ENCODE peak calls at places on chromosomes 11 and 22, in six cellular contexts. One of them, this sample, is unnamed. For H3K4me1, the result is how much of the 10 kb centered on the place peaks cover.

GRCh38 chr11:102832612-102833011 is 10.8 kb downstream of the MMP3 start:
- DNase-seq in GM23248: no peak
- DNase-seq in MM.1S: no peak
- DNase-seq in HCT116: no peak
- DNase-seq in PC-3: no peak
- DNase-seq in SK-N-SH: no peak
- DNase-seq in this sample: no peak

GRCh38 chr22:24445481-24446290 is 18.3 kb downstream of the ADORA2A start:
- DNase-seq in GM23248: no peak
- DNase-seq in MM.1S: no peak
- DNase-seq in HCT116: no peak
- DNase-seq in PC-3: no peak
- DNase-seq in SK-N-SH: peak
- DNase-seq in this sample: peak

GRCh38 chr22:25582946-25583345 is 18.5 kb downstream of the GRK3 start:
- DNase-seq in GM23248: peak
- DNase-seq in MM.1S: no peak
- DNase-seq in HCT116: no peak
- DNase-seq in PC-3: no peak
- DNase-seq in SK-N-SH: no peak
- DNase-seq in this sample: no peak

GRCh38 chr11:6156628-6157367 is 13.3 kb downstream of the OR52B2 start:
- DNase-seq in GM23248: peak
- DNase-seq in MM.1S: no peak
- DNase-seq in HCT116: no peak
- DNase-seq in PC-3: no peak
- DNase-seq in SK-N-SH: no peak
- DNase-seq in this sample: no peak

GRCh38 chr11:65311197-65311631 is 3.5 kb upstream of the CDC42EP2 start:
- DNase-seq in GM23248: no peak
- DNase-seq in MM.1S: no peak
- DNase-seq in HCT116: no peak
- DNase-seq in PC-3: peak
- DNase-seq in SK-N-SH: no peak
- DNase-seq in this sample: peak

GRCh38 chr11:127017482-127017881 is 16.9 kb upstream of the KIRREL3 start:
- DNase-seq in GM23248: peak
- DNase-seq in MM.1S: no peak
- DNase-seq in HCT116: no peak
- DNase-seq in PC-3: peak
- DNase-seq in SK-N-SH: no peak
- DNase-seq in this sample: peak

GRCh38 chr11:11461473-11461872 is 108.4 kb upstream of the CSNK2A3 start:
- DNase-seq in GM23248: no peak
- DNase-seq in MM.1S: no peak
- DNase-seq in HCT116: no peak
- DNase-seq in PC-3: no peak
- DNase-seq in SK-N-SH: no peak
- DNase-seq in this sample: no peak

GRCh38 chr11:78050964-78051831 is 12.5 kb upstream of the THRSP start:
- DNase-seq in GM23248: peak
- DNase-seq in MM.1S: no peak
- DNase-seq in HCT116: no peak
- DNase-seq in PC-3: peak
- DNase-seq in SK-N-SH: no peak
- DNase-seq in this sample: no peak

GRCh38 chr11:77151804-77152513 is 23.9 kb downstream of the MYO7A start:
- DNase-seq in GM23248: no peak
- DNase-seq in MM.1S: no peak
- DNase-seq in HCT116: no peak
- DNase-seq in PC-3: no peak
- DNase-seq in SK-N-SH: no peak
- DNase-seq in this sample: no peak

GRCh38 chr11:113043704-113044103 is 82.5 kb downstream of the NCAM1 start:
- DNase-seq in GM23248: no peak
- DNase-seq in MM.1S: no peak
- DNase-seq in HCT116: no peak
- DNase-seq in PC-3: no peak
- DNase-seq in SK-N-SH: no peak
- DNase-seq in this sample: no peak

GRCh38 chr11:133163463-133164419 is 368.6 kb downstream of the OPCML start:
- DNase-seq in GM23248: peak
- DNase-seq in MM.1S: peak
- DNase-seq in HCT116: no peak
- DNase-seq in PC-3: peak
- DNase-seq in SK-N-SH: peak
- DNase-seq in this sample: peak

GRCh38 chr22:37309221-37310074 is 27.1 kb downstream of the CYTH4 start:
- DNase-seq in GM23248: no peak
- DNase-seq in MM.1S: no peak
- DNase-seq in HCT116: no peak
- DNase-seq in PC-3: no peak
- DNase-seq in SK-N-SH: peak
- DNase-seq in this sample: no peak

GRCh38 chr22:37633082-37633692 is 6.3 kb upstream of the SH3BP1 start:
- DNase-seq in GM23248: no peak
- DNase-seq in MM.1S: no peak
- DNase-seq in HCT116: no peak
- DNase-seq in PC-3: no peak
- DNase-seq in SK-N-SH: no peak
- DNase-seq in this sample: no peak

GRCh38 chr22:20550851-20551744 is 43.7 kb downstream of the MED15 start:
- DNase-seq in GM23248: peak
- DNase-seq in MM.1S: no peak
- DNase-seq in HCT116: no peak
- DNase-seq in PC-3: no peak
- DNase-seq in SK-N-SH: no peak
- DNase-seq in this sample: peak

DNA sequence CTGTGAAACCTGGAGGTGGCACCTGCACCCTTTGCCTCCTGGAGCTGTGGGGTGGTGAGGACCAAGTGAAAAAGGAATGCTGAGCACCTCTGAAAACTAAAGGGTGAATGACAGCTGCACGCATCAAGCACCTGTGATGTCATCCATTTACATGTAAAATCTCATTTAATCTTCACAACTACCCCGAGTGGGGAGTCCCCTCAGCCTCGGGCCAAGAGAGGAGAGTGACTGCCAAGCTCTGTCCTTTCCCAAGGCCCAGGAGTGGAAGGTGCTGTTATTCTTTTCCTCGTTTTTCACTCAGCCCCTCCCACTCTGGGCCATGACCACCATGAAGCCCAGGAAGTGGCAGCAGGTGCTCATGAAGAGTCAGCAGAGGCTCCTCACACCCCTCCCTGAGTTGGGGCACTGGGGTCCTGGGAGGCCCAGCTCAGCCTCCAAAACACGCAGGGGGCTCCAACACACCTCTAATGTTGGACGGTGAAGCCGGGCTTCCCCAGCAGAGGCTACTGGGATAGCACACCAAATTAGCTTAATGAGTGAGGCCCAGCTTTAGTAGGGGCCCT is 35.7 kb downstream of the NECTIN1 start:
- DNase-seq in GM23248: no peak
- DNase-seq in MM.1S: peak
- DNase-seq in HCT116: no peak
- DNase-seq in PC-3: no peak
- DNase-seq in SK-N-SH: no peak
- DNase-seq in this sample: no peak
- H3K4me1 ChIP-seq in GM23248: under half
- H3K4me1 ChIP-seq in MM.1S: half or more
- H3K4me1 ChIP-seq in HCT116: half or more
- H3K4me1 ChIP-seq in PC-3: under half
- H3K4me1 ChIP-seq in SK-N-SH: half or more
- H3K4me1 ChIP-seq in this sample: half or more

DNA sequence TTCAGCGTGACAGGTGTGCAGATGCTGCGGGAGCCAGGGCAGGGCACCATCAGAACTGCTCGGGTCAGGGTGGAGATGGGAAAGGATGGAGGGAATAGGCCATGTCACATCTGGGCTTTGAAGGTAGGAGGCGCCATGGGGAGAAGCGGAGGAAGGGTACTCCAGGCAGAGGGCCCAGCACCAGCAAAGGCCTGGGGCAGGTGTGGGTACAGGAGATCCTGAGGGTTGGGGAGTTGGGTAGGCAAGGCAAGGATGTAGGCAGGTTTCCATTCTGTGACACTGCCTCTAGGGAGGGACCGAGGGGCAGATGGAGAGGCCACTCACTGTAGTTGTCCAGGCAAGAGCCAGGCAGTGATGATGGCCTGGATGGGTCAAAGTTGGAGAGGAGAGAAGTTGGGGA is 8.5 kb downstream of the EMID1 start:
- DNase-seq in GM23248: no peak
- DNase-seq in MM.1S: no peak
- DNase-seq in HCT116: no peak
- DNase-seq in PC-3: no peak
- DNase-seq in SK-N-SH: peak
- DNase-seq in this sample: no peak
- TF ChIP-seq EZH2phosphoT487 in GM23248: no peak
- TF ChIP-seq EZH2phosphoT487 in MM.1S: no peak
- TF ChIP-seq EZH2phosphoT487 in HCT116: no peak
- TF ChIP-seq EZH2phosphoT487 in PC-3: no peak
- TF ChIP-seq EZH2phosphoT487 in SK-N-SH: no peak
- TF ChIP-seq EZH2phosphoT487 in this sample: no peak

GRCh38 chr22:40681451-40681850 is 2.2 kb downstream of the MCHR1 start:
- DNase-seq in GM23248: no peak
- DNase-seq in MM.1S: no peak
- DNase-seq in HCT116: no peak
- DNase-seq in PC-3: no peak
- DNase-seq in SK-N-SH: no peak
- DNase-seq in this sample: no peak

GRCh38 chr22:40679964-40680818 is 907 bp downstream of the MCHR1 start:
- DNase-seq in GM23248: peak
- DNase-seq in MM.1S: no peak
- DNase-seq in HCT116: no peak
- DNase-seq in PC-3: no peak
- DNase-seq in SK-N-SH: no peak
- DNase-seq in this sample: peak

GRCh38 chr22:40678493-40679248 is 613 bp upstream of the MCHR1 start:
- DNase-seq in GM23248: no peak
- DNase-seq in MM.1S: no peak
- DNase-seq in HCT116: no peak
- DNase-seq in PC-3: no peak
- DNase-seq in SK-N-SH: no peak
- DNase-seq in this sample: peak

GRCh38 chr22:40679249-40679963 is at the start of gene MCHR1:
- DNase-seq in GM23248: peak
- DNase-seq in MM.1S: no peak
- DNase-seq in HCT116: no peak
- DNase-seq in PC-3: no peak
- DNase-seq in SK-N-SH: peak
- DNase-seq in this sample: peak

DNA sequence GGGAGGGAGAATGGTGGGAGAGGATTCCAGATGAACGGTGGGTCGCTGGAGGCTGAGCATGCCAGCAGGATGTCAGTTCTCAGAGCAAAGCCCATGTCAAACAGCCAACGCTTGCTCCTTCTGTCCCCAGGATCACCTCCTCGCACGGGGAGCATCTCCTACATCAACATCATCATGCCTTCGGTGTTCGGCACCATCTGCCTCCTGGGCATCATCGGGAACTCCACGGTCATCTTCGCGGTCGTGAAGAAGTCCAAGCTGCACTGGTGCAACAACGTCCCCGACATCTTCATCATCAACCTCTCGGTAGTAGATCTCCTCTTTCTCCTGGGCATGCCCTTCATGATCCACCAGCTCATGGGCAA is 1.5 kb downstream of the MCHR1 start:
- DNase-seq in GM23248: no peak
- DNase-seq in MM.1S: no peak
- DNase-seq in HCT116: no peak
- DNase-seq in PC-3: no peak
- DNase-seq in SK-N-SH: no peak
- DNase-seq in this sample: no peak
- H3K9ac ChIP-seq in GM23248: no peak
- H3K9ac ChIP-seq in MM.1S: no peak
- H3K9ac ChIP-seq in HCT116: no peak
- H3K9ac ChIP-seq in PC-3: no peak
- H3K9ac ChIP-seq in SK-N-SH: no peak
- H3K9ac ChIP-seq in this sample: no peak

GRCh38 chr22:33328789-33329296 is 270.7 kb upstream of the SYN3 start:
- DNase-seq in GM23248: peak
- DNase-seq in MM.1S: no peak
- DNase-seq in HCT116: no peak
- DNase-seq in PC-3: no peak
- DNase-seq in SK-N-SH: no peak
- DNase-seq in this sample: no peak

GRCh38 chr22:33331017-33331416 is 272.8 kb upstream of the SYN3 start:
- DNase-seq in GM23248: no peak
- DNase-seq in MM.1S: no peak
- DNase-seq in HCT116: no peak
- DNase-seq in PC-3: no peak
- DNase-seq in SK-N-SH: no peak
- DNase-seq in this sample: no peak

GRCh38 chr22:33329398-33329797 is 271.2 kb upstream of the SYN3 start:
- DNase-seq in GM23248: no peak
- DNase-seq in MM.1S: no peak
- DNase-seq in HCT116: no peak
- DNase-seq in PC-3: no peak
- DNase-seq in SK-N-SH: no peak
- DNase-seq in this sample: no peak

GRCh38 chr22:33332538-33332937 is 274.4 kb upstream of the SYN3 start:
- DNase-seq in GM23248: no peak
- DNase-seq in MM.1S: no peak
- DNase-seq in HCT116: no peak
- DNase-seq in PC-3: no peak
- DNase-seq in SK-N-SH: no peak
- DNase-seq in this sample: no peak

DNA sequence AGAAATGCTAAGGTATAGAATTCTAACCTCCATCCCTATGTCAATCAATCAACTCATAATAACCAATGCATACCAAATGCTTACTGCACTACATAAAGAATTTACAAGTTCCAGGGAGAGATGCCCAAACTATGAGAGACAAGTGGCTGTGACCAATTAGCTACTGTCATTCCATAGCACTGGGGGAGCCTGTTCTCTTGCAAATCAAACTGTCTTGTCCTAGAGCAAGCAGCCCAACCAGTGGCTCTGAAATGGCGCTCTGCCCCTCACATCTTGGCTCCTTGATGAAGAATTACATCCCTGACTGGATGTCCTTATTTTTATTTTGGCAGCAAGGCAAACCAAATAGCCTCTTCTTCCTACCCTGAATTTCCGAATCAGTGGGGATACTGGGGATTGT is 272.4 kb upstream of the SYN3 start:
- DNase-seq in GM23248: no peak
- DNase-seq in MM.1S: no peak
- DNase-seq in HCT116: no peak
- DNase-seq in PC-3: no peak
- DNase-seq in SK-N-SH: no peak
- DNase-seq in this sample: no peak
- H3K4me1 ChIP-seq in GM23248: under half
- H3K4me1 ChIP-seq in MM.1S: under half
- H3K4me1 ChIP-seq in HCT116: under half
- H3K4me1 ChIP-seq in PC-3: under half
- H3K4me1 ChIP-seq in SK-N-SH: under half
- H3K4me1 ChIP-seq in this sample: under half